ENCODE peak calls at places on chromosomes 1 and 21, in six cellular contexts. One of them, this sample, is unnamed.

GRCh38 chr1:160206421-160207117 is 1.4 kb downstream of the PEA15 start:
- DNase-seq in heart left ventricle: no peak
- DNase-seq in posterior vena cava: no peak
- DNase-seq in substantia nigra: no peak
- DNase-seq in NCI-H748 treated with DMSO at 0.1 percent for 48 hours: peak; percentile 27
- DNase-seq in epithelial cell of esophagus: peak; percentile 59
- DNase-seq in this sample: no peak

GRCh38 chr1:198678301-198678836 is 39.5 kb downstream of the PTPRC start:
- DNase-seq in heart left ventricle: no peak
- DNase-seq in posterior vena cava: no peak
- DNase-seq in substantia nigra: no peak
- DNase-seq in NCI-H748 treated with DMSO at 0.1 percent for 48 hours: no peak
- DNase-seq in epithelial cell of esophagus: no peak
- DNase-seq in this sample: no peak

GRCh38 chr1:150146853-150147542 is 2.7 kb upstream of the PLEKHO1 start:
- DNase-seq in heart left ventricle: no peak
- DNase-seq in posterior vena cava: no peak
- DNase-seq in substantia nigra: no peak
- DNase-seq in NCI-H748 treated with DMSO at 0.1 percent for 48 hours: no peak
- DNase-seq in epithelial cell of esophagus: no peak
- DNase-seq in this sample: no peak

GRCh38 chr1:173258484-173259264 is 51.5 kb upstream of the TNFSF4 start:
- DNase-seq in heart left ventricle: no peak
- DNase-seq in posterior vena cava: no peak
- DNase-seq in substantia nigra: no peak
- DNase-seq in NCI-H748 treated with DMSO at 0.1 percent for 48 hours: no peak
- DNase-seq in epithelial cell of esophagus: no peak
- DNase-seq in this sample: no peak

GRCh38 chr21:37712204-37712934 is 203.9 kb downstream of the KCNJ6 start:
- DNase-seq in heart left ventricle: peak; percentile 67
- DNase-seq in posterior vena cava: peak; percentile 92
- DNase-seq in substantia nigra: no peak
- DNase-seq in NCI-H748 treated with DMSO at 0.1 percent for 48 hours: peak; percentile 58
- DNase-seq in epithelial cell of esophagus: peak; percentile 74
- DNase-seq in this sample: no peak

GRCh38 chr1:219041819-219042218 is 131.9 kb upstream of the LYPLAL1 start:
- DNase-seq in heart left ventricle: no peak
- DNase-seq in posterior vena cava: no peak
- DNase-seq in substantia nigra: no peak
- DNase-seq in NCI-H748 treated with DMSO at 0.1 percent for 48 hours: no peak
- DNase-seq in epithelial cell of esophagus: peak; percentile 1
- DNase-seq in this sample: no peak

GRCh38 chr21:36698160-36699025 is 522 bp upstream of the SIM2 start:
- DNase-seq in heart left ventricle: no peak
- DNase-seq in posterior vena cava: no peak
- DNase-seq in substantia nigra: no peak
- DNase-seq in NCI-H748 treated with DMSO at 0.1 percent for 48 hours: no peak
- DNase-seq in epithelial cell of esophagus: no peak
- DNase-seq in this sample: no peak

GRCh38 chr1:44499306-44499705 is 94.3 kb downstream of the RNF220 start:
- DNase-seq in heart left ventricle: no peak
- DNase-seq in posterior vena cava: no peak
- DNase-seq in substantia nigra: no peak
- DNase-seq in NCI-H748 treated with DMSO at 0.1 percent for 48 hours: no peak
- DNase-seq in epithelial cell of esophagus: no peak
- DNase-seq in this sample: no peak

GRCh38 chr1:26239936-26240335 is 5.9 kb downstream of the CEP85 start:
- DNase-seq in heart left ventricle: no peak
- DNase-seq in posterior vena cava: no peak
- DNase-seq in substantia nigra: no peak
- DNase-seq in NCI-H748 treated with DMSO at 0.1 percent for 48 hours: no peak
- DNase-seq in epithelial cell of esophagus: no peak
- DNase-seq in this sample: no peak

GRCh38 chr1:207670997-207671396 is 26.1 kb downstream of the CR1L start:
- DNase-seq in heart left ventricle: no peak
- DNase-seq in posterior vena cava: no peak
- DNase-seq in substantia nigra: no peak
- DNase-seq in NCI-H748 treated with DMSO at 0.1 percent for 48 hours: no peak
- DNase-seq in epithelial cell of esophagus: peak; percentile 36
- DNase-seq in this sample: no peak

GRCh38 chr1:56972971-56973370 is 7.2 kb upstream of the C8B start:
- DNase-seq in heart left ventricle: no peak
- DNase-seq in posterior vena cava: no peak
- DNase-seq in substantia nigra: no peak
- DNase-seq in NCI-H748 treated with DMSO at 0.1 percent for 48 hours: no peak
- DNase-seq in epithelial cell of esophagus: no peak
- DNase-seq in this sample: no peak

GRCh38 chr1:7524681-7525340 is 246.3 kb upstream of the VAMP3 start:
- DNase-seq in heart left ventricle: no peak
- DNase-seq in posterior vena cava: peak; percentile 59
- DNase-seq in substantia nigra: no peak
- DNase-seq in NCI-H748 treated with DMSO at 0.1 percent for 48 hours: no peak
- DNase-seq in epithelial cell of esophagus: no peak
- DNase-seq in this sample: no peak

GRCh38 chr21:15850645-15851044 is 120.9 kb downstream of the USP25 start:
- DNase-seq in heart left ventricle: no peak
- DNase-seq in posterior vena cava: no peak
- DNase-seq in substantia nigra: no peak
- DNase-seq in NCI-H748 treated with DMSO at 0.1 percent for 48 hours: no peak
- DNase-seq in epithelial cell of esophagus: peak; percentile 68
- DNase-seq in this sample: no peak

GRCh38 chr1:7856345-7856744 is 3.5 kb upstream of the UTS2 start:
- DNase-seq in heart left ventricle: no peak
- DNase-seq in posterior vena cava: no peak
- DNase-seq in substantia nigra: no peak
- DNase-seq in NCI-H748 treated with DMSO at 0.1 percent for 48 hours: no peak
- DNase-seq in epithelial cell of esophagus: no peak
- DNase-seq in this sample: no peak

GRCh38 chr1:32339363-32339978 is 3.4 kb upstream of the MARCKSL1 start:
- DNase-seq in heart left ventricle: no peak
- DNase-seq in posterior vena cava: no peak
- DNase-seq in substantia nigra: no peak
- DNase-seq in NCI-H748 treated with DMSO at 0.1 percent for 48 hours: no peak
- DNase-seq in epithelial cell of esophagus: peak; percentile 85
- DNase-seq in this sample: no peak

GRCh38 chr21:40902299-40902698 is 55.3 kb upstream of the DSCAM start:
- DNase-seq in heart left ventricle: no peak
- DNase-seq in posterior vena cava: no peak
- DNase-seq in substantia nigra: peak; percentile 20
- DNase-seq in NCI-H748 treated with DMSO at 0.1 percent for 48 hours: peak; percentile 21
- DNase-seq in epithelial cell of esophagus: no peak
- DNase-seq in this sample: no peak

GRCh38 chr1:73463848-73464247 is 734.1 kb downstream of the LRRIQ3 start:
- DNase-seq in heart left ventricle: no peak
- DNase-seq in posterior vena cava: no peak
- DNase-seq in substantia nigra: no peak
- DNase-seq in NCI-H748 treated with DMSO at 0.1 percent for 48 hours: no peak
- DNase-seq in epithelial cell of esophagus: no peak
- DNase-seq in this sample: no peak

GRCh38 chr1:157363660-157364140 is 188.6 kb downstream of the FCRL5 start:
- DNase-seq in heart left ventricle: no peak
- DNase-seq in posterior vena cava: no peak
- DNase-seq in substantia nigra: no peak
- DNase-seq in NCI-H748 treated with DMSO at 0.1 percent for 48 hours: no peak
- DNase-seq in epithelial cell of esophagus: peak; percentile 56
- DNase-seq in this sample: peak; percentile 20

GRCh38 chr21:42474043-42474831 is 21.8 kb downstream of the RSPH1 start:
- DNase-seq in heart left ventricle: no peak
- DNase-seq in posterior vena cava: no peak
- DNase-seq in substantia nigra: no peak
- DNase-seq in NCI-H748 treated with DMSO at 0.1 percent for 48 hours: no peak
- DNase-seq in epithelial cell of esophagus: peak; percentile 88
- DNase-seq in this sample: no peak

GRCh38 chr1:18599096-18599495 is 31.6 kb upstream of the PAX7 start:
- DNase-seq in heart left ventricle: no peak
- DNase-seq in posterior vena cava: peak; percentile 76
- DNase-seq in substantia nigra: no peak
- DNase-seq in NCI-H748 treated with DMSO at 0.1 percent for 48 hours: no peak
- DNase-seq in epithelial cell of esophagus: no peak
- DNase-seq in this sample: no peak

GRCh38 chr1:53552981-53553733 is 94.0 kb downstream of the DMRTB1 start:
- DNase-seq in heart left ventricle: no peak
- DNase-seq in posterior vena cava: peak; percentile 53
- DNase-seq in substantia nigra: no peak
- DNase-seq in NCI-H748 treated with DMSO at 0.1 percent for 48 hours: no peak
- DNase-seq in epithelial cell of esophagus: peak; percentile 15
- DNase-seq in this sample: no peak

GRCh38 chr1:1109743-1110142 is 6.1 kb downstream of the C1orf159 start:
- DNase-seq in heart left ventricle: no peak
- DNase-seq in posterior vena cava: peak; percentile 56
- DNase-seq in substantia nigra: no peak
- DNase-seq in NCI-H748 treated with DMSO at 0.1 percent for 48 hours: no peak
- DNase-seq in epithelial cell of esophagus: no peak
- DNase-seq in this sample: no peak

This sample was measured in GM12878.